ENCODE peak calls at places on chromosomes 7 and 10, in four cellular contexts. R is NB4, P is cardiac muscle cell, Y is LNCaP clone FGC. J is an unnamed sample.

GRCh38 chr10:59678884-59679301 is 30.8 kb downstream of the SLC16A9 start:
- DNase-seq in R (no peak), P (peak; percentile 10), Y (no peak), J (no peak)

GRCh38 chr7:12759112-12759511 is 71.7 kb downstream of the ARL4A start:
- DNase-seq in R (no peak), P (peak; percentile 45), Y (no peak), J (no peak)

GRCh38 chr10:133163889-133164815 is 4.1 kb downstream of the KNDC1 start:
- DNase-seq in R (no peak), P (no peak), Y (peak; percentile 23), J (no peak)

GRCh38 chr7:43785425-43785824 is 26.9 kb downstream of the BLVRA start:
- DNase-seq in R (no peak), P (peak; percentile 95), Y (no peak), J (peak; percentile 44)

GRCh38 chr10:93550634-93551033 is 15.8 kb upstream of the FFAR4 start:
- DNase-seq in R (no peak), P (no peak), Y (no peak), J (no peak)

GRCh38 chr10:60573342-60573741 is 183.7 kb upstream of the ANK3 start:
- DNase-seq in R (no peak), P (no peak), Y (no peak), J (peak; percentile 22)

GRCh38 chr10:116082211-116082610 is 190.8 kb downstream of the GFRA1 start:
- DNase-seq in R (no peak), P (no peak), Y (no peak), J (peak; percentile 49)

GRCh38 chr7:157404845-157405481 is 68.2 kb downstream of the DNAJB6 start:
- DNase-seq in R (peak; percentile 99), P (peak; percentile 95), Y (no peak), J (no peak)

GRCh38 chr7:116021237-116021636 is 9.3 kb downstream of the TFEC start:
- DNase-seq in R (no peak), P (no peak), Y (no peak), J (no peak)

GRCh38 chr10:59709472-59710125 is at the start of gene SLC16A9:
- DNase-seq in R (peak; percentile 62), P (peak; percentile 69), Y (no peak), J (peak; percentile 8)

GRCh38 chr7:35380739-35381224 is 126.9 kb upstream of the TBX20 start:
- DNase-seq in R (peak; percentile 91), P (peak; percentile 23), Y (no peak), J (no peak)

GRCh38 chr7:131425992-131426391 is 98.3 kb downstream of the MKLN1 start:
- DNase-seq in R (no peak), P (peak; percentile 47), Y (no peak), J (no peak)

GRCh38 chr7:131424219-131424822 is 96.6 kb downstream of the MKLN1 start:
- DNase-seq in R (peak; percentile 55), P (peak; percentile 68), Y (no peak), J (peak; percentile 37)
- TF ChIP-seq CTCF in R (peak; percentile 24), P (peak; percentile 57), Y (peak; percentile 74), J (peak; percentile 47)

DNA sequence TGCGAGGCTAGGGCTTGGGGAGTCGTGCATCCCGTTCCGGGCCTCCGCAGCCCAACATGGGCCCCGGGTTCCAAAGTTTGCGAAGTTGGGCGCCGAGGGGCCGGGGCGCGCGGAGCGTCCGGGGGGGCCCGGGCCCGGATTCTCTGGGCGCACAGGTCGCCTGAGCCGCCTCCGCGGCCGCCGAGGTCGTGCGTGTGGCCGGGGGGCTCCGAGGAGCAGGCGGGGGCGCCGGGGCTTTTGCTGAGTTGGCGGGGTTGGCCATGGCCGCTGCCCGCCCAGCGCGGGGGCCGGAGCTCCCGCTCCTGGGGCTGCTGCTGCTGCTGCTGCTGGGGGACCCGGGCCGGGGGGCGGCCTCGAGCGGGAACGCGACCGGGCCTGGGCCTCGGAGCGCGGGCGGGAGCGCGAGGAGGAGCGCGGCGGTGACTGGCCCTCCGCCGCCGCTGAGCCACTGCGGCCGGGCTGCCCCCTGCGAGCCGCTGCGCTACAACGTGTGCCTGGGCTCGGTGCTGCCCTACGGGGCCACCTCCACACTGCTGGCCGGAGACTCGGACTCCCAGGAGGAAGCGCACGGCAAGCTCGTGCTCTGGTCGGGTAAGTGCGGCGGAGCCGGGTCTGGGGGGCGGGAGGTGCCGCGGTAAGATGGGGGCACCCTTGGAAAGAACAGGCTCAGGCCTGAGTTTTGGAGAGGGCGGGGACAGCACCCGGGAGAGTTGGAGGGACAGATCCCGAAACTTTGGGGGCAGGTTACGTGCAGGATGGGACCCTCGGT is 643 bp downstream of the SMO start:
- DNase-seq in R (no peak), P (peak; percentile 38), Y (no peak), J (no peak)
- H3K4me3 ChIP-seq in R (no peak overlapping the region), P (peak overlapping the region; percentile 67), Y (peak overlapping the region; percentile 60), J (peak overlapping the region; percentile 78)

GRCh38 chr7:112886171-112886570 is 96.0 kb upstream of the TMEM168 start:
- DNase-seq in R (no peak), P (no peak), Y (no peak), J (no peak)
- TF ChIP-seq CTCF in R (no peak), P (no peak), Y (no peak), J (no peak)

DNA sequence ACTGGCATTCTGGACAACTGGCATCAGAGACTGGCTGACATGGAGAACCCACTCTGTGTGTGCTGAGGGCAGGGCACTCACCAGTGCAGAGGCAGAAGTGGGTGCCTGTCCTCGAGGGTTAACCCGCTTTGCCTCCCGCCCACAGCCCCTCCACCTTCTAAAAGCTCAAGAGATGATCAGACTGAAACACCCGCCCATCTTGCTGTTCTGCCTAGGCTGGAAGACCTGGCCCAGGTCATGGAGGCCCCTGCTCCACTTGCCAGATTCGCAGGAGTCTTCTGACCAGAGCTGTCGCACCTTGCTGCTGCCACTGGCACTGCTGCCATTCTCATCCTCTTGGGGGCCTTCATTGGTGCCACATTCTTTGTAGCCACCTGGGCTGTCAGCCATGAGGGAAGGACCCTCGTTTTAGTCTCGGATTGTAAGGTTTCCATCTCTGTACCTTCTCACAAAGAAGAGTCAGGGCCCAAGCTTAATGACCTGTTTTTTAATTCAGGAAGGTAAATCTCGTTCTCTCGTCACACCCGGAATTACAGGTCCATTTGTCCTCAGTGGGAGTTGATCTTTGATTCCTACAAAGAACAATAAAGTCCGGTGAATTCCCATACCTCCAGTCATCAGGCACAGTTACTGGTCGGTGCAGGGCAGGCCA is 1.9 kb downstream of the CYREN start:
- DNase-seq in R (no peak), P (no peak), Y (no peak), J (no peak)
- H3K4me3 ChIP-seq in R (peak overlapping the region; percentile 86), P (no peak overlapping the region), Y (peak overlapping the region; percentile 74), J (no peak overlapping the region)

DNA sequence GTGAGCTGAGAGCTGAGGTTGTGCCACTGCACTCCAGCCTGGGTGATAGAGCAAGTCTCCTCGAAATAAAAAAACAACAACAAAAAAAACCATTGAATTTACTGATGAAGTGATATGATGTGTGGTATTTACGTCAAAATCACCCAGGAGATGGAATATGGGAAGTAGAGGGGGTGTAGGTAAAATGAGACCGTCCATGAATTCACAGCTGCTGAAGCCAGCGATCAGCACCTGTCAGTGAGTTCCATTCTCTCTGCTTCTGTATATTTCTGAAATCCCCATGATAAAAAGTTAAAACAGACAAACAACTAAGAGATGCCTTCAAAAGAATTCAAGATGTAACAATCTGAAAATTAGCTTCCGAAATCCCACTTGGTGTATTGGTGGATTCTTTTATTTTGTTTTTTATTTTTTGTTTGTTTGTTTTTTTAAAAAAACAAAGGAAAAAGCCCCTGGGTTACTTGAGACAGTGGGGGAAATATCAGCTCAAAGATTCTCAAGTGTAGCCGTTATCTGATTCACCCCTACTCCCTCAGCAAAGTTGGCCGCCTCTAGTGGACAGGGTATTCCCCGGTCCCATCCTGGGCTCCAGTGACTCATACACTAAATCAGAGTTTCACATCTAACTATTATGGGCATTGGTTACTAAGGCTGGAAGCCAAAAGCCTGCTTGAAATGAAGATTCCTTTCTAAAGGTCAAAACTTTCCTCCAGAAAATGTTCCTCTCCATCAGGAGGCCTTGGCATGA is 76.4 kb downstream of the MAP3K8 start:
- DNase-seq in R (no peak), P (peak; percentile 70), Y (no peak), J (peak; percentile 15)
- TF ChIP-seq CTCF in R (no peak), P (peak; percentile 10), Y (no peak), J (peak; percentile 33)